ENCODE peak calls at places on chromosomes 1 and 21, in five cellular contexts. One of them, this sample, is unnamed.

GRCh38 chr1:3638676-3639075 is 11.2 kb downstream of the WRAP73 start:
- DNase-seq in HCT116: no peak
- DNase-seq in HepG2: no peak
- DNase-seq in K562: no peak
- DNase-seq in GM12878: no peak
- DNase-seq in this sample: no peak

GRCh38 chr1:6495041-6495441 is 3.6 kb upstream of the PLEKHG5 start:
- DNase-seq in HCT116: no peak
- DNase-seq in HepG2: no peak
- DNase-seq in K562: no peak
- DNase-seq in GM12878: no peak
- DNase-seq in this sample: no peak

GRCh38 chr21:43812139-43812821 is 22.9 kb downstream of the RRP1 start:
- DNase-seq in HCT116: no peak
- DNase-seq in HepG2: peak; percentile 21
- DNase-seq in K562: no peak
- DNase-seq in GM12878: no peak
- DNase-seq in this sample: no peak

GRCh38 chr1:156346636-156347035 is 8.3 kb downstream of the TSACC start:
- DNase-seq in HCT116: no peak
- DNase-seq in HepG2: no peak
- DNase-seq in K562: no peak
- DNase-seq in GM12878: no peak
- DNase-seq in this sample: peak; percentile 56

GRCh38 chr1:201597551-201598230 is 58.8 kb downstream of the NAV1 start:
- DNase-seq in HCT116: no peak
- DNase-seq in HepG2: no peak
- DNase-seq in K562: no peak
- DNase-seq in GM12878: no peak
- DNase-seq in this sample: no peak

GRCh38 chr1:10718083-10718415 is 78.4 kb downstream of the CASZ1 start:
- DNase-seq in HCT116: no peak
- DNase-seq in HepG2: no peak
- DNase-seq in K562: no peak
- DNase-seq in GM12878: no peak
- DNase-seq in this sample: no peak

GRCh38 chr21:37914211-37914900 is 1.9 kb downstream of the KCNJ6 start:
- DNase-seq in HCT116: no peak
- DNase-seq in HepG2: no peak
- DNase-seq in K562: peak; percentile 42
- DNase-seq in GM12878: no peak
- DNase-seq in this sample: peak; percentile 85

GRCh38 chr1:100400332-100400933 is 48.1 kb downstream of the CDC14A start:
- DNase-seq in HCT116: no peak
- DNase-seq in HepG2: peak; percentile 37
- DNase-seq in K562: peak; percentile 63
- DNase-seq in GM12878: no peak
- DNase-seq in this sample: peak; percentile 74

GRCh38 chr1:40944841-40945430 is 34.6 kb upstream of the CTPS1 start:
- DNase-seq in HCT116: no peak
- DNase-seq in HepG2: peak; percentile 64
- DNase-seq in K562: no peak
- DNase-seq in GM12878: no peak
- DNase-seq in this sample: no peak

GRCh38 chr1:210223174-210223904 is 9.3 kb upstream of the SERTAD4 start:
- DNase-seq in HCT116: no peak
- DNase-seq in HepG2: no peak
- DNase-seq in K562: no peak
- DNase-seq in GM12878: no peak
- DNase-seq in this sample: no peak

GRCh38 chr21:25949701-25950100 is 214.9 kb downstream of the GABPA start:
- DNase-seq in HCT116: no peak
- DNase-seq in HepG2: no peak
- DNase-seq in K562: no peak
- DNase-seq in GM12878: no peak
- DNase-seq in this sample: no peak

GRCh38 chr1:41241748-41242644 is at the start of gene SCMH1:
- DNase-seq in HCT116: no peak
- DNase-seq in HepG2: no peak
- DNase-seq in K562: peak; percentile 78
- DNase-seq in GM12878: no peak
- DNase-seq in this sample: peak; percentile 88

GRCh38 chr1:226617109-226617508 is 68.5 kb downstream of the STUM start:
- DNase-seq in HCT116: no peak
- DNase-seq in HepG2: no peak
- DNase-seq in K562: no peak
- DNase-seq in GM12878: no peak
- DNase-seq in this sample: no peak

GRCh38 chr1:221723018-221723917 is 18.6 kb downstream of the DUSP10 start:
- DNase-seq in HCT116: no peak
- DNase-seq in HepG2: no peak
- DNase-seq in K562: peak; percentile 84
- DNase-seq in GM12878: no peak
- DNase-seq in this sample: no peak

GRCh38 chr1:46517932-46518498 is 28.4 kb downstream of the DMBX1 start:
- DNase-seq in HCT116: no peak
- DNase-seq in HepG2: no peak
- DNase-seq in K562: no peak
- DNase-seq in GM12878: no peak
- DNase-seq in this sample: no peak

GRCh38 chr1:3068400-3069361 is at the start of gene PRDM16:
- DNase-seq in HCT116: peak; percentile 50
- DNase-seq in HepG2: no peak
- DNase-seq in K562: no peak
- DNase-seq in GM12878: no peak
- DNase-seq in this sample: peak; percentile 78

GRCh38 chr21:31566061-31566460 is 93.4 kb upstream of the SOD1 start:
- DNase-seq in HCT116: no peak
- DNase-seq in HepG2: no peak
- DNase-seq in K562: no peak
- DNase-seq in GM12878: no peak
- DNase-seq in this sample: no peak

GRCh38 chr1:2224170-2224584 is 3.9 kb upstream of the SKI start:
- DNase-seq in HCT116: no peak
- DNase-seq in HepG2: no peak
- DNase-seq in K562: no peak
- DNase-seq in GM12878: no peak
- DNase-seq in this sample: no peak

GRCh38 chr1:60813051-60813450 is 269.3 kb upstream of the NFIA start:
- DNase-seq in HCT116: no peak
- DNase-seq in HepG2: no peak
- DNase-seq in K562: no peak
- DNase-seq in GM12878: no peak
- DNase-seq in this sample: no peak

GRCh38 chr21:18498428-18498827 is 94.8 kb upstream of the TMPRSS15 start:
- DNase-seq in HCT116: no peak
- DNase-seq in HepG2: no peak
- DNase-seq in K562: no peak
- DNase-seq in GM12878: no peak
- DNase-seq in this sample: no peak

GRCh38 chr1:198929961-198930599 is 291.2 kb downstream of the PTPRC start:
- DNase-seq in HCT116: no peak
- DNase-seq in HepG2: no peak
- DNase-seq in K562: no peak
- DNase-seq in GM12878: peak; percentile 45
- DNase-seq in this sample: peak; percentile 17

GRCh38 chr1:60911980-60912692 is 170.2 kb upstream of the NFIA start:
- DNase-seq in HCT116: no peak
- DNase-seq in HepG2: no peak
- DNase-seq in K562: no peak
- DNase-seq in GM12878: no peak
- DNase-seq in this sample: peak; percentile 69

GRCh38 chr1:27348861-27349783 is 7.3 kb downstream of the SYTL1 start:
- DNase-seq in HCT116: peak; percentile 62
- DNase-seq in HepG2: no peak
- DNase-seq in K562: peak; percentile 63
- DNase-seq in GM12878: no peak
- DNase-seq in this sample: peak; percentile 87

GRCh38 chr1:34013136-34013535 is 149.3 kb downstream of the HMGB4 start:
- DNase-seq in HCT116: no peak
- DNase-seq in HepG2: no peak
- DNase-seq in K562: no peak
- DNase-seq in GM12878: no peak
- DNase-seq in this sample: no peak

GRCh38 chr1:165598676-165599059 is 32.4 kb upstream of the MGST3 start:
- DNase-seq in HCT116: no peak
- DNase-seq in HepG2: no peak
- DNase-seq in K562: no peak
- DNase-seq in GM12878: no peak
- DNase-seq in this sample: peak; percentile 36

GRCh38 chr1:167082511-167083027 is 7.6 kb downstream of the GPA33 start:
- DNase-seq in HCT116: peak; percentile 39
- DNase-seq in HepG2: peak; percentile 73
- DNase-seq in K562: no peak
- DNase-seq in GM12878: no peak
- DNase-seq in this sample: no peak

GRCh38 chr1:213984387-213985180 is 3.2 kb upstream of the PROX1 start:
- DNase-seq in HCT116: no peak
- DNase-seq in HepG2: no peak
- DNase-seq in K562: no peak
- DNase-seq in GM12878: no peak
- DNase-seq in this sample: peak; percentile 86

GRCh38 chr1:213982515-213982813 is 5.3 kb upstream of the PROX1 start:
- DNase-seq in HCT116: no peak
- DNase-seq in HepG2: no peak
- DNase-seq in K562: no peak
- DNase-seq in GM12878: no peak
- DNase-seq in this sample: no peak

GRCh38 chr1:213985181-213986019 is 2.4 kb upstream of the PROX1 start:
- DNase-seq in HCT116: no peak
- DNase-seq in HepG2: no peak
- DNase-seq in K562: no peak
- DNase-seq in GM12878: no peak
- DNase-seq in this sample: peak; percentile 65

GRCh38 chr1:213982814-213983588 is 4.8 kb upstream of the PROX1 start:
- DNase-seq in HCT116: no peak
- DNase-seq in HepG2: no peak
- DNase-seq in K562: no peak
- DNase-seq in GM12878: no peak
- DNase-seq in this sample: peak; percentile 84

DNA sequence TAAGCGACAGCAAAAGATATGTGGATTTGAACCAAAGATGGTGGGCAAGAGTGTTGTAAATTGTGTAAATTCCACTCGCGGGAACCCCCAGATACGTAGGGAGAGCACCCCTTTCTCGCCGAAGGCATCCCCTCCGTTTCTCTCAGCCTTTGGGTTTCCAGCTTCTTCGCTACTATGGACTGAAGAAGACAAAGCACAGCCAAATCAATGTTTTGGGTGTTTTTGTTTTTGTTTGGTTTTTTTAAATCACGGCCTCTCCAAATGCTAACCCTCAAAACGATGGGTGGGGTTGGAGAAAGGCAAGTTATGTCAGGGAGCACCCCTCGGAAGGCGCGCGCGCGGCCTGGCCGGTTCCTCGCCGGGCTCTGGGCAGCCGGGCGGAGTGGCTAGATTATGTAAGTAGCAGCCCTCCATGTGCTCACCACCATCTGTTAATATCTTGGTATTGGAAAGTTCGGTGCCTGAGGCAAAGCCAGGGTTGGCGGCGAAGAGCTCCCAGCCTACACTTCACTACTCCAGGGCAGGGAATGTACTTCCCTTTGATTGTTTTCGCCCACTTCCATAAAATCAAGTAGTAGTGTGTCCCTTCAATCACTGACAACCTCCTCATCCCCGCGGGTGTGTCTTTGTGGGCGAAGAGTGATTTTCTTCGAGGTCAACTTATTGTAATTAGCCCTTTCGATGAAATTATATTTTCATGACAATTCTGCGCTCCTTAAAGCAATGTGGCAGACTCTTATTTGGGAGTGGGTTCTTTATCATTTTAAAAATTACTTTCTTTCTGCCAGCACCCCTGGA is 4.0 kb upstream of the PROX1 start:
- DNase-seq in HCT116: no peak
- DNase-seq in HepG2: no peak
- DNase-seq in K562: no peak
- DNase-seq in GM12878: no peak
- DNase-seq in this sample: peak; percentile 63
- TF ChIP-seq EZH2 in HCT116: no peak
- TF ChIP-seq EZH2 in HepG2: no peak
- TF ChIP-seq EZH2 in K562: no peak
- TF ChIP-seq EZH2 in GM12878: no peak
- TF ChIP-seq EZH2 in this sample: peak; percentile 80

GRCh38 chr1:85433096-85433495 is 31.9 kb downstream of the DDAH1 start:
- DNase-seq in HCT116: no peak
- DNase-seq in HepG2: no peak
- DNase-seq in K562: no peak
- DNase-seq in GM12878: no peak
- DNase-seq in this sample: no peak

GRCh38 chr1:85427844-85428243 is 37.1 kb downstream of the DDAH1 start:
- DNase-seq in HCT116: no peak
- DNase-seq in HepG2: no peak
- DNase-seq in K562: no peak
- DNase-seq in GM12878: no peak
- DNase-seq in this sample: no peak

GRCh38 chr1:85428471-85429077 is 36.4 kb downstream of the DDAH1 start:
- DNase-seq in HCT116: no peak
- DNase-seq in HepG2: no peak
- DNase-seq in K562: no peak
- DNase-seq in GM12878: no peak
- DNase-seq in this sample: no peak

GRCh38 chr1:85427358-85427757 is 37.6 kb downstream of the DDAH1 start:
- DNase-seq in HCT116: no peak
- DNase-seq in HepG2: no peak
- DNase-seq in K562: no peak
- DNase-seq in GM12878: no peak
- DNase-seq in this sample: no peak
- TF ChIP-seq REST in HCT116: no peak
- TF ChIP-seq REST in HepG2: no peak
- TF ChIP-seq REST in K562: no peak
- TF ChIP-seq REST in GM12878: no peak
- TF ChIP-seq REST in this sample: no peak

GRCh38 chr1:23358310-23358709 is 11.3 kb downstream of the ZNF436 start:
- DNase-seq in HCT116: no peak
- DNase-seq in HepG2: no peak
- DNase-seq in K562: no peak
- DNase-seq in GM12878: no peak
- DNase-seq in this sample: no peak
- H3K4me3 ChIP-seq in HCT116: no peak overlapping the region
- H3K4me3 ChIP-seq in HepG2: no peak overlapping the region
- H3K4me3 ChIP-seq in K562: no peak overlapping the region
- H3K4me3 ChIP-seq in GM12878: no peak overlapping the region
- H3K4me3 ChIP-seq in this sample: no peak overlapping the region

GRCh38 chr1:50427086-50427817 is 4.0 kb upstream of the DMRTA2 start:
- DNase-seq in HCT116: no peak
- DNase-seq in HepG2: no peak
- DNase-seq in K562: no peak
- DNase-seq in GM12878: no peak
- DNase-seq in this sample: peak; percentile 41

GRCh38 chr1:50426702-50427085 is 3.5 kb upstream of the DMRTA2 start:
- DNase-seq in HCT116: no peak
- DNase-seq in HepG2: no peak
- DNase-seq in K562: no peak
- DNase-seq in GM12878: no peak
- DNase-seq in this sample: peak; percentile 41

GRCh38 chr1:50425376-50426107 is 2.3 kb upstream of the DMRTA2 start:
- DNase-seq in HCT116: no peak
- DNase-seq in HepG2: no peak
- DNase-seq in K562: no peak
- DNase-seq in GM12878: no peak
- DNase-seq in this sample: peak; percentile 67

GRCh38 chr1:50424940-50425375 is 1.7 kb upstream of the DMRTA2 start:
- DNase-seq in HCT116: no peak
- DNase-seq in HepG2: no peak
- DNase-seq in K562: no peak
- DNase-seq in GM12878: no peak
- DNase-seq in this sample: peak; percentile 33

GRCh38 chr1:50426108-50426700 is 3.0 kb upstream of the DMRTA2 start:
- DNase-seq in HCT116: no peak
- DNase-seq in HepG2: no peak
- DNase-seq in K562: no peak
- DNase-seq in GM12878: no peak
- DNase-seq in this sample: peak; percentile 37
- TF ChIP-seq EZH2 in HCT116: no peak
- TF ChIP-seq EZH2 in HepG2: no peak
- TF ChIP-seq EZH2 in K562: no peak
- TF ChIP-seq EZH2 in GM12878: no peak
- TF ChIP-seq EZH2 in this sample: peak; percentile 82